ENCODE peak calls at places on chromosomes 4 and X, in ten cellular contexts. C is activated CD8-positive, alpha-beta memory T cell treated with anti-CD3 and anti-CD28 coated beads for 4 hours; K is NCI-H524 treated with DMSO at 0.1 percent for 48 hours; A is endothelial cell; F is coronary artery; B is stromal cell of bone marrow; Q is hepatocyte; U is pancreas; W is mucosa of gallbladder; L is mammary epithelial cell. X is an unnamed sample.

GRCh38 chr4:138138774-138139173 is 103.4 kb downstream of the SLC7A11 start:
- DNase-seq in U (no peak), A (no peak), Q (no peak), L (no peak), C (no peak), B (no peak), W (no peak), F (no peak), K (no peak), X (no peak)

GRCh38 chr4:138751290-138751689 is 264.3 kb upstream of the NOCT start:
- DNase-seq in U (no peak), F (no peak), Q (no peak), A (no peak), C (no peak), B (no peak), L (no peak), K (no peak), W (no peak), X (no peak)

GRCh38 chr4:177107288-177107901 is 202.3 kb upstream of the NEIL3 start:
- DNase-seq in W (no peak), U (no peak), A (no peak), F (no peak), K (no peak), Q (no peak), B (peak), C (no peak), L (peak), X (no peak)

GRCh38 chrX:123570011-123570590 is 162.8 kb downstream of the THOC2 start:
- DNase-seq in L (peak), K (no peak), F (no peak), Q (no peak), B (no peak), C (no peak), U (no peak), A (no peak), W (no peak), X (no peak)

GRCh38 chrX:13000311-13000811 is 25.5 kb downstream of the TMSB4X start:
- DNase-seq in W (no peak), F (no peak), B (no peak), C (no peak), U (no peak), Q (no peak), K (no peak), L (no peak), A (no peak), X (no peak)

GRCh38 chr4:129146639-129147038 is 50.7 kb downstream of the C4orf33 start:
- DNase-seq in Q (no peak), C (no peak), B (no peak), K (no peak), W (no peak), F (no peak), U (no peak), A (no peak), L (no peak), X (no peak)

GRCh38 chrX:13764765-13765164 is 30.2 kb downstream of the OFD1 start:
- DNase-seq in A (peak), F (no peak), B (no peak), Q (peak), C (no peak), W (no peak), L (no peak), K (peak), U (peak), X (no peak)

GRCh38 chrX:77427586-77427985 is 19.6 kb upstream of the FGF16 start:
- DNase-seq in F (no peak), A (no peak), L (no peak), B (no peak), K (no peak), C (no peak), Q (no peak), W (no peak), U (no peak), X (no peak)

GRCh38 chr4:176830971-176831370 is 38.2 kb upstream of the VEGFC start:
- DNase-seq in W (no peak), Q (no peak), F (no peak), C (no peak), K (no peak), U (no peak), B (no peak), L (no peak), A (no peak), X (no peak)

GRCh38 chr4:121449416-121449815 is 68.6 kb upstream of the QRFPR start:
- DNase-seq in B (no peak), W (no peak), K (no peak), L (no peak), U (no peak), Q (no peak), A (no peak), C (no peak), F (no peak), X (no peak)

GRCh38 chr4:7680731-7681130 is 246.0 kb upstream of the PSAPL1 start:
- DNase-seq in A (no peak), U (no peak), Q (no peak), W (no peak), C (no peak), F (no peak), B (no peak), K (no peak), L (no peak), X (no peak)

GRCh38 chrX:53571494-53571893 is 115.0 kb downstream of the HUWE1 start:
- DNase-seq in Q (no peak), F (no peak), A (no peak), U (no peak), W (no peak), K (no peak), B (no peak), L (no peak), C (no peak), X (no peak)

GRCh38 chrX:115562492-115562872 is 1.5 kb downstream of the PLS3 start:
- DNase-seq in Q (peak), A (no peak), L (peak), F (no peak), U (no peak), W (no peak), B (no peak), K (peak), C (no peak), X (no peak)

GRCh38 chr4:139647184-139647583 is 18.4 kb upstream of the MGST2 start:
- DNase-seq in F (no peak), K (no peak), B (no peak), C (no peak), A (no peak), U (no peak), L (no peak), Q (no peak), W (no peak), X (no peak)

GRCh38 chr4:4574792-4575191 is 32.9 kb upstream of the STX18 start:
- DNase-seq in W (peak), U (peak), C (no peak), Q (peak), L (peak), A (no peak), F (no peak), B (peak), K (no peak), X (peak)

GRCh38 chr4:118180776-118181175 is 146.5 kb downstream of the NDST3 start:
- DNase-seq in F (no peak), C (no peak), W (no peak), L (peak), Q (no peak), B (no peak), U (no peak), K (no peak), A (no peak), X (no peak)

GRCh38 chr4:55008166-55009056 is 117.0 kb downstream of the KDR start:
- DNase-seq in U (no peak), Q (no peak), C (no peak), F (no peak), K (no peak), W (no peak), B (no peak), A (no peak), L (no peak), X (no peak)

GRCh38 chr4:6403400-6403685 is 69.1 kb downstream of the PPP2R2C start:
- DNase-seq in B (no peak), K (no peak), W (no peak), Q (no peak), A (no peak), U (no peak), F (no peak), C (no peak), L (no peak), X (no peak)

GRCh38 chrX:19953145-19953544 is 37.7 kb downstream of the BCLAF3 start:
- DNase-seq in B (no peak), A (no peak), Q (no peak), W (no peak), K (no peak), C (no peak), U (no peak), L (no peak), F (no peak), X (no peak)

GRCh38 chr4:122930877-122931276 is 8.5 kb upstream of the NUDT6 start:
- DNase-seq in A (no peak), C (no peak), W (no peak), B (no peak), F (no peak), Q (no peak), U (no peak), L (no peak), K (no peak), X (no peak)

GRCh38 chrX:37776987-37777325 is 2.9 kb upstream of the CYBB start:
- DNase-seq in Q (no peak), W (no peak), C (no peak), F (no peak), K (no peak), A (no peak), U (no peak), L (no peak), B (no peak), X (no peak)

GRCh38 chrX:128927363-128927762 is 595.9 kb downstream of the SMARCA1 start:
- DNase-seq in U (no peak), F (no peak), K (no peak), B (no peak), Q (no peak), W (no peak), L (no peak), C (no peak), A (no peak), X (no peak)

GRCh38 chr4:139540161-139540560 is 15.9 kb downstream of the SETD7 start:
- DNase-seq in A (no peak), W (no peak), F (no peak), B (no peak), U (no peak), K (no peak), Q (no peak), C (no peak), L (no peak), X (no peak)

GRCh38 chrX:104193485-104193884 is 27.2 kb downstream of the FAM199X start:
- DNase-seq in C (no peak), K (no peak), U (no peak), W (no peak), B (no peak), F (no peak), L (peak), Q (no peak), A (no peak), X (no peak)

GRCh38 chrX:154473683-154474082 is 5.4 kb downstream of the LAGE3 start:
- DNase-seq in W (no peak), Q (no peak), B (no peak), F (no peak), C (no peak), K (no peak), A (no peak), U (no peak), L (no peak), X (no peak)

GRCh38 chr4:185880571-185880970 is 68.6 kb upstream of the SORBS2 start:
- DNase-seq in W (no peak), L (no peak), F (no peak), B (no peak), C (no peak), U (peak), Q (no peak), A (no peak), K (no peak), X (no peak)

GRCh38 chr4:47386592-47387235 is 76.8 kb downstream of the COMMD8 start:
- DNase-seq in C (no peak), B (no peak), K (no peak), L (no peak), W (no peak), U (no peak), F (no peak), A (no peak), Q (no peak), X (no peak)

GRCh38 chr4:87657525-87657924 is 7.4 kb downstream of the DMP1 start:
- DNase-seq in K (no peak), A (no peak), U (no peak), Q (no peak), W (no peak), F (no peak), C (no peak), L (peak), B (no peak), X (no peak)

GRCh38 chr4:176188654-176189053 is 6.7 kb downstream of the SPATA4 start:
- DNase-seq in W (no peak), B (no peak), F (no peak), K (no peak), U (no peak), C (no peak), L (no peak), A (no peak), Q (no peak), X (no peak)

GRCh38 chrX:51437521-51437920 is 58.9 kb downstream of the NUDT11 start:
- DNase-seq in U (no peak), W (no peak), F (no peak), A (no peak), K (no peak), L (no peak), Q (no peak), B (no peak), C (no peak), X (no peak)

X was measured in head of caudate nucleus.